ENCODE peak calls at places on chromosomes 16 and 17, in ten cellular contexts. V, Q, L, O, G, Z, S, Y, E and U are unnamed samples.

GRCh38 chr16:70396209-70396904 is 42.5 kb downstream of the ST3GAL2 start:
- DNase-seq in V (peak), Q (no peak), L (peak), O (peak), G (no peak), Z (peak), S (no peak), Y (peak), E (no peak), U (no peak)

GRCh38 chr17:50421308-50422031 is 4.5 kb upstream of the ACSF2 start:
- DNase-seq in V (no peak), Q (no peak), L (peak), O (no peak), G (no peak), Z (peak), S (no peak), Y (no peak), E (no peak), U (no peak)

GRCh38 chr16:53085539-53086450 is 31.0 kb downstream of the CHD9 start:
- DNase-seq in V (peak), Q (no peak), L (no peak), O (no peak), G (no peak), Z (peak), S (no peak), Y (no peak), E (no peak), U (no peak)

GRCh38 chr16:84543931-84544776 is 39.7 kb upstream of the MEAK7 start:
- DNase-seq in V (no peak), Q (no peak), L (no peak), O (peak), G (no peak), Z (peak), S (no peak), Y (peak), E (peak), U (no peak)

GRCh38 chr17:31388770-31389672 is 2.5 kb upstream of the RAB11FIP4 start:
- DNase-seq in V (peak), Q (peak), L (no peak), O (no peak), G (no peak), Z (peak), S (no peak), Y (no peak), E (no peak), U (no peak)

GRCh38 chr16:2768403-2769089 is 8.5 kb downstream of the ELOB start:
- DNase-seq in V (peak), Q (no peak), L (peak), O (no peak), G (no peak), Z (no peak), S (no peak), Y (no peak), E (no peak), U (no peak)

GRCh38 chr16:84648595-84649510 is 542 bp downstream of the KLHL36 start:
- DNase-seq in V (no peak), Q (no peak), L (no peak), O (peak), G (no peak), Z (peak), S (no peak), Y (no peak), E (peak), U (no peak)

GRCh38 chr16:80174416-80174815 is 366.4 kb upstream of the DYNLRB2 start:
- DNase-seq in V (peak), Q (no peak), L (peak), O (no peak), G (no peak), Z (peak), S (no peak), Y (peak), E (no peak), U (peak)

GRCh38 chr16:66565051-66565450 is 1.2 kb upstream of the CMTM1 start:
- DNase-seq in V (no peak), Q (no peak), L (no peak), O (no peak), G (no peak), Z (no peak), S (no peak), Y (no peak), E (no peak), U (no peak)

GRCh38 chr16:10405386-10405939 is 19.6 kb downstream of the ATF7IP2 start:
- DNase-seq in V (peak), Q (no peak), L (peak), O (no peak), G (no peak), Z (no peak), S (no peak), Y (peak), E (peak), U (no peak)

GRCh38 chr17:6075845-6076244 is 5.7 kb downstream of the WSCD1 start:
- DNase-seq in V (no peak), Q (no peak), L (no peak), O (no peak), G (no peak), Z (no peak), S (no peak), Y (no peak), E (no peak), U (no peak)

GRCh38 chr17:4769628-4770027 is 2.1 kb upstream of the TM4SF5 start:
- DNase-seq in V (no peak), Q (no peak), L (peak), O (no peak), G (no peak), Z (peak), S (no peak), Y (no peak), E (no peak), U (no peak)

GRCh38 chr17:58085039-58085715 is 2.0 kb downstream of the DYNLL2 start:
- DNase-seq in V (no peak), Q (no peak), L (no peak), O (no peak), G (no peak), Z (peak), S (no peak), Y (no peak), E (no peak), U (no peak)

GRCh38 chr17:1055751-1056645 is 59.1 kb downstream of the TIMM22 start:
- DNase-seq in V (peak), Q (no peak), L (peak), O (peak), G (no peak), Z (peak), S (no peak), Y (peak), E (peak), U (no peak)

GRCh38 chr16:68417711-68418301 is 30.5 kb downstream of the SMPD3 start:
- DNase-seq in V (no peak), Q (no peak), L (no peak), O (peak), G (peak), Z (no peak), S (no peak), Y (no peak), E (peak), U (no peak)

GRCh38 chr16:80640316-80640715 is 99.5 kb downstream of the DYNLRB2 start:
- DNase-seq in V (no peak), Q (no peak), L (no peak), O (no peak), G (no peak), Z (no peak), S (no peak), Y (no peak), E (no peak), U (no peak)

GRCh38 chr17:683499-684254 is 31.0 kb downstream of the VPS53 start:
- DNase-seq in V (no peak), Q (no peak), L (no peak), O (no peak), G (no peak), Z (no peak), S (no peak), Y (no peak), E (no peak), U (no peak)

GRCh38 chr17:77247048-77247541 is 106.3 kb downstream of the SEC14L1 start:
- DNase-seq in V (peak), Q (peak), L (peak), O (peak), G (no peak), Z (peak), S (no peak), Y (peak), E (peak), U (no peak)

GRCh38 chr17:76706817-76707216 is 3.9 kb downstream of the MXRA7 start:
- DNase-seq in V (no peak), Q (no peak), L (no peak), O (no peak), G (no peak), Z (no peak), S (no peak), Y (no peak), E (no peak), U (no peak)

GRCh38 chr17:7001562-7001961 is 5.7 kb downstream of the ALOX12 start:
- DNase-seq in V (peak), Q (no peak), L (peak), O (no peak), G (no peak), Z (peak), S (no peak), Y (no peak), E (no peak), U (no peak)

GRCh38 chr17:45672301-45672700 is 111.8 kb upstream of the CRHR1 start:
- DNase-seq in V (no peak), Q (no peak), L (no peak), O (no peak), G (no peak), Z (no peak), S (no peak), Y (no peak), E (no peak), U (no peak)

GRCh38 chr17:45371414-45372324 is 54.8 kb upstream of the MAP3K14 start:
- DNase-seq in V (peak), Q (peak), L (peak), O (peak), G (no peak), Z (peak), S (peak), Y (peak), E (peak), U (peak)

GRCh38 chr17:8991514-8992285 is 26.2 kb upstream of the PIK3R5 start:
- DNase-seq in V (peak), Q (no peak), L (peak), O (peak), G (no peak), Z (peak), S (no peak), Y (peak), E (peak), U (peak)

GRCh38 chr17:52157161-52157560 is 1.4 kb downstream of the CA10 start:
- DNase-seq in V (no peak), Q (no peak), L (no peak), O (no peak), G (no peak), Z (no peak), S (no peak), Y (no peak), E (no peak), U (no peak)

GRCh38 chr17:58233547-58233946 is 4.8 kb upstream of the LPO start:
- DNase-seq in V (no peak), Q (no peak), L (no peak), O (no peak), G (peak), Z (no peak), S (no peak), Y (no peak), E (no peak), U (no peak)

GRCh38 chr16:4537376-4538066 is 1.1 kb downstream of the CDIP1 start:
- DNase-seq in V (peak), Q (no peak), L (no peak), O (peak), G (no peak), Z (peak), S (no peak), Y (no peak), E (no peak), U (no peak)

GRCh38 chr16:66290431-66290830 is 76.1 kb upstream of the CDH5 start:
- DNase-seq in V (no peak), Q (peak), L (no peak), O (no peak), G (no peak), Z (no peak), S (peak), Y (no peak), E (no peak), U (no peak)

GRCh38 chr17:63927464-63928171 is 4.5 kb downstream of the CD79B start:
- DNase-seq in V (no peak), Q (no peak), L (no peak), O (no peak), G (no peak), Z (no peak), S (no peak), Y (no peak), E (no peak), U (no peak)

GRCh38 chr16:72291121-72291520 is 119.2 kb upstream of the PMFBP1 start:
- DNase-seq in V (peak), Q (no peak), L (peak), O (no peak), G (no peak), Z (peak), S (no peak), Y (no peak), E (no peak), U (no peak)

GRCh38 chr17:17467720-17468119 is 9.1 kb upstream of the MED9 start:
- DNase-seq in V (no peak), Q (no peak), L (peak), O (peak), G (no peak), Z (peak), S (no peak), Y (peak), E (no peak), U (no peak)

GRCh38 chr17:75731086-75731715 is 9.9 kb downstream of the ITGB4 start:
- DNase-seq in V (no peak), Q (no peak), L (no peak), O (no peak), G (no peak), Z (no peak), S (no peak), Y (no peak), E (no peak), U (no peak)

GRCh38 chr17:29019475-29020181 is 13.8 kb upstream of the SEZ6 start:
- DNase-seq in V (peak), Q (no peak), L (no peak), O (no peak), G (no peak), Z (no peak), S (no peak), Y (no peak), E (no peak), U (no peak)

GRCh38 chr17:64781810-64782555 is 119.9 kb upstream of the SMURF2 start:
- DNase-seq in V (no peak), Q (no peak), L (no peak), O (peak), G (no peak), Z (no peak), S (peak), Y (no peak), E (no peak), U (no peak)

GRCh38 chr17:30238387-30239088 is 3.0 kb upstream of the SLC6A4 start:
- DNase-seq in V (peak), Q (peak), L (no peak), O (no peak), G (no peak), Z (no peak), S (no peak), Y (no peak), E (no peak), U (no peak)

GRCh38 chr17:65228734-65229390 is 91.7 kb downstream of the RGS9 start:
- DNase-seq in V (peak), Q (no peak), L (peak), O (no peak), G (peak), Z (peak), S (no peak), Y (peak), E (no peak), U (no peak)

GRCh38 chr17:74519951-74520553 is 11.2 kb downstream of the CD300LB start:
- DNase-seq in V (no peak), Q (peak), L (no peak), O (peak), G (no peak), Z (no peak), S (peak), Y (no peak), E (peak), U (no peak)

GRCh38 chr16:10640934-10641333 is 53.8 kb downstream of the TEKT5 start:
- DNase-seq in V (no peak), Q (no peak), L (no peak), O (no peak), G (no peak), Z (no peak), S (no peak), Y (no peak), E (no peak), U (no peak)

GRCh38 chr17:4899341-4900230 is at the start of gene C17orf107:
- DNase-seq in V (peak), Q (peak), L (peak), O (peak), G (no peak), Z (peak), S (peak), Y (peak), E (peak), U (no peak)

GRCh38 chr16:47493358-47494337 is 32.5 kb downstream of the PHKB start:
- DNase-seq in V (no peak), Q (no peak), L (peak), O (no peak), G (peak), Z (no peak), S (no peak), Y (no peak), E (no peak), U (no peak)
- H3K4me3 ChIP-seq in V (no peak), Q (peak), L (no peak), O (no peak), G (peak), Z (no peak), S (peak), Y (no peak), E (peak), U (no peak)

GRCh38 chr17:14297161-14297851 is 3.6 kb upstream of the HS3ST3B1 start:
- DNase-seq in V (peak), Q (no peak), L (peak), O (no peak), G (no peak), Z (peak), S (no peak), Y (no peak), E (no peak), U (no peak)

GRCh38 chr17:14299261-14300093 is 1.4 kb upstream of the HS3ST3B1 start:
- DNase-seq in V (peak), Q (no peak), L (peak), O (peak), G (no peak), Z (peak), S (peak), Y (no peak), E (no peak), U (no peak)

GRCh38 chr17:14296511-14296910 is 4.4 kb upstream of the HS3ST3B1 start:
- DNase-seq in V (no peak), Q (no peak), L (no peak), O (no peak), G (no peak), Z (peak), S (no peak), Y (no peak), E (no peak), U (no peak)

GRCh38 chr17:14300628-14301278 is at the start of gene HS3ST3B1:
- DNase-seq in V (peak), Q (peak), L (peak), O (peak), G (no peak), Z (peak), S (peak), Y (peak), E (peak), U (peak)

DNA sequence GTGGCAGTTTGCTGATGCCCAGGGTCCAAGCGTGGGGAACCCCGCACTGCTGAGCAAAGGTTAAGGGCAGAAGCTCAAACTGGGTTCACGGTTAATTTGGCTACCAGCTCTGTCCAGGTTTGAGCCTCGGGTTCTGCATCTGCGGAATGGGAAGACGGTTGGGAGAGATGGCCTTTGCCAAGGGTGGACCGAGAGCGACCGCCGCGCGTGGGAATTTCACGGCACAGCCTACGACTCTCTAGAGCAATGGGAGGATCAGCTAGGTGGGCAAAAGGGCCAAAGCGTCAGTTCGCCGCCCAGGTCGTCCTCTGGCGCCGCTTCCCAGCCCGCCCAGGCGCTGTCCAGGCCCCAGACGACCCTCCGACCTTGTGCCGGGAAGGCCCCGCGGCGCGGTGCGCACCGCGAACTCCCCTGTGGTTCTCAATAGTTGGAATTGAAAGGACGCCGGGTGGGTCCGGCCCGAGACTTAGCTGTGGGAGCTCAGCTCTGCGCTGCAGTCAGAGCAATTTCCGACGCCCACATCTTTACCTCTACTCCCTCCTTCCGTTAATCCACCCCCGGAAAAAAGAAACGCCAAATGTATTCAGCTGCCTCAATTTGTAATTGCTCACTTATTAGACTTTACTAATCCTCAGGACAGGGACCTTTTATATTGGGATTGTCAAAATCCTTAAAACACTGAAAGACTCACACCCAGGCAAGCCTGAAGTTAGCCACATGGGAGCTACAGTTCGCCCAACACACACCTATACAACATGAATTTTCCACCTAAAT is 2.5 kb upstream of the HS3ST3B1 start:
- DNase-seq in V (no peak), Q (no peak), L (no peak), O (no peak), G (no peak), Z (peak), S (no peak), Y (no peak), E (no peak), U (no peak)
- H3K4me3 ChIP-seq in V (no peak), Q (no peak), L (no peak), O (no peak), G (no peak), Z (peak), S (peak), Y (no peak), E (no peak), U (no peak)

GRCh38 chr16:30473231-30474061 is 904 bp downstream of the ITGAL start:
- DNase-seq in V (no peak), Q (no peak), L (no peak), O (no peak), G (no peak), Z (no peak), S (no peak), Y (no peak), E (no peak), U (no peak)
- H3K4me3 ChIP-seq in V (no peak), Q (peak), L (no peak), O (peak), G (peak), Z (no peak), S (peak), Y (no peak), E (peak), U (no peak)

GRCh38 chr16:89201467-89202377 is 1.4 kb upstream of the SLC22A31 start:
- DNase-seq in V (peak), Q (no peak), L (peak), O (peak), G (no peak), Z (peak), S (peak), Y (peak), E (peak), U (no peak)
- H3K4me3 ChIP-seq in V (peak), Q (peak), L (peak), O (no peak), G (no peak), Z (peak), S (peak), Y (peak), E (peak), U (peak)

DNA sequence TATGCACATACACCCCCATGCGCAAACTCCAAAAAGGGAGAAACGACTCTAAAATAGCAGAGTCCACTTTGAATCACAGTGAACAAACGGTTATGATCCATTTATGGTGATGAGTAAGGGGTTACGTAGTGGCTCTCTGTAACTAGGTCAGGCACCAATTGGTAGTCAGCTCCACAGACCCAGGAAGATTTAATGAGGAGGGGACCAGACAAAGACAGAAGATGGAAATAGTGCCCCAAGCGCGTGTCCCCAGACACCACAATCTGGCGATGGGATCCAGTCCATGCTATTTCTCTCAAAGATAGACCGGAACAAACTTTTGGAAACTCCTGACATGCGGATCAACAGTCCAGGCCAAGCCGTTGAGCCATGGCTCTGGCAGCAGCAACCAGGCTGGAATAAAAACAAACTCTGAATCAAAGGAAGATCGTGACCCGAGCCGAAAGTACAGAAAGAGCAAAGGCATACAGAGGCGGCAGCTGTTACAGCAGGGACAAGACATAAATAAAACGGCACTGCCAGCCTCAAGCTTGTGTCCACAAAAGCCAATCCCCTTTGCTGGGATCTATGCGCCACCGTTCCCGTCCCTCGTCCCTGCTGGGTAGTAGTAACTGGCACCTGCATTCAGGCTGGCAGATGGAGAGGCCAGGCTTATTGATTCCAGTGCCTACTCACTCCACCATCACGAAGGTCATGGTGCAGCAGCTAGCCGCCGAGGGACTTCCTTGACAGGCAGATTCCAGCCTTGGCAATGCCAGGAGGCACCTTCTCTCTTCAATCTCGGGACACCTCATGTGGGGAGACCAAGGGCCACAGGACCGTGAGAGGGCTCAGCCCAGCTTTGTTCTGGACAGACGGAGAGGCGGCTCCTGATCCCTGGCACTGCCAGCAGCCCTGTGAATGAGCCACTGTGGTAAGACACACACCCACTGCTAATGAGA is 50.2 kb downstream of the CDH11 start:
- DNase-seq in V (no peak), Q (peak), L (peak), O (peak), G (no peak), Z (peak), S (no peak), Y (peak), E (peak), U (no peak)
- H3K4me3 ChIP-seq in V (no peak), Q (peak), L (no peak), O (no peak), G (no peak), Z (peak), S (no peak), Y (no peak), E (peak), U (no peak)